ENCODE peak calls at places on chromosome 10, in nine cellular contexts. One of them, this sample, is unnamed.
A peak's percentile ranks its signal among the peaks of the same experiment; 100 is the strongest.

GRCh38 chr10:125817318-125817946 is 5.6 kb downstream of the UROS start:
- DNase-seq in heart right ventricle: no peak
- DNase-seq in endothelial cell of umbilical vein: no peak
- DNase-seq in ovary: no peak
- DNase-seq in right lobe of liver: no peak
- DNase-seq in thoracic aorta: no peak
- DNase-seq in HepG2: no peak
- DNase-seq in tibial artery: no peak
- DNase-seq in A549: no peak
- DNase-seq in this sample: no peak

GRCh38 chr10:75487087-75487784 is 55.8 kb downstream of the LRMDA start:
- DNase-seq in HepG2: no peak
- DNase-seq in right lobe of liver: no peak
- DNase-seq in ovary: no peak
- DNase-seq in endothelial cell of umbilical vein: no peak
- DNase-seq in tibial artery: no peak
- DNase-seq in A549: no peak
- DNase-seq in thoracic aorta: no peak
- DNase-seq in heart right ventricle: no peak
- DNase-seq in this sample: no peak

GRCh38 chr10:17742918-17743317 is 9.1 kb upstream of the TMEM236 start:
- DNase-seq in thoracic aorta: no peak
- DNase-seq in A549: peak; percentile 50
- DNase-seq in endothelial cell of umbilical vein: peak; percentile 66
- DNase-seq in HepG2: peak; percentile 30
- DNase-seq in right lobe of liver: peak; percentile 59
- DNase-seq in tibial artery: peak; percentile 56
- DNase-seq in ovary: peak; percentile 46
- DNase-seq in heart right ventricle: peak; percentile 58
- DNase-seq in this sample: peak; percentile 20

GRCh38 chr10:42802889-42803288 is 20.3 kb downstream of the BMS1 start:
- DNase-seq in tibial artery: no peak
- DNase-seq in right lobe of liver: no peak
- DNase-seq in ovary: no peak
- DNase-seq in HepG2: no peak
- DNase-seq in endothelial cell of umbilical vein: no peak
- DNase-seq in heart right ventricle: no peak
- DNase-seq in thoracic aorta: no peak
- DNase-seq in A549: no peak
- DNase-seq in this sample: no peak

GRCh38 chr10:85477979-85478378 is 888.6 kb downstream of the GRID1 start:
- DNase-seq in ovary: no peak
- DNase-seq in HepG2: no peak
- DNase-seq in right lobe of liver: no peak
- DNase-seq in thoracic aorta: no peak
- DNase-seq in tibial artery: no peak
- DNase-seq in A549: no peak
- DNase-seq in endothelial cell of umbilical vein: no peak
- DNase-seq in heart right ventricle: no peak
- DNase-seq in this sample: no peak

GRCh38 chr10:61747341-61747740 is 84.6 kb downstream of the CABCOCO1 start:
- DNase-seq in right lobe of liver: no peak
- DNase-seq in thoracic aorta: no peak
- DNase-seq in HepG2: peak; percentile 46
- DNase-seq in tibial artery: no peak
- DNase-seq in heart right ventricle: no peak
- DNase-seq in A549: no peak
- DNase-seq in endothelial cell of umbilical vein: no peak
- DNase-seq in ovary: no peak
- DNase-seq in this sample: no peak

GRCh38 chr10:25808372-25808771 is 125.7 kb upstream of the MYO3A start:
- DNase-seq in ovary: no peak
- DNase-seq in tibial artery: no peak
- DNase-seq in HepG2: no peak
- DNase-seq in A549: no peak
- DNase-seq in right lobe of liver: no peak
- DNase-seq in thoracic aorta: no peak
- DNase-seq in endothelial cell of umbilical vein: no peak
- DNase-seq in heart right ventricle: no peak
- DNase-seq in this sample: no peak

GRCh38 chr10:98349508-98349922 is 65.5 kb downstream of the PYROXD2 start:
- DNase-seq in ovary: no peak
- DNase-seq in endothelial cell of umbilical vein: no peak
- DNase-seq in right lobe of liver: no peak
- DNase-seq in A549: no peak
- DNase-seq in heart right ventricle: peak; percentile 54
- DNase-seq in tibial artery: peak; percentile 43
- DNase-seq in HepG2: no peak
- DNase-seq in thoracic aorta: no peak
- DNase-seq in this sample: no peak

GRCh38 chr10:108204528-108205313 is 1040.2 kb upstream of the SORCS1 start:
- DNase-seq in heart right ventricle: no peak
- DNase-seq in tibial artery: no peak
- DNase-seq in ovary: no peak
- DNase-seq in thoracic aorta: no peak
- DNase-seq in A549: no peak
- DNase-seq in endothelial cell of umbilical vein: no peak
- DNase-seq in HepG2: no peak
- DNase-seq in right lobe of liver: no peak
- DNase-seq in this sample: no peak

GRCh38 chr10:84545651-84546050 is 217.3 kb downstream of the CCSER2 start:
- DNase-seq in heart right ventricle: no peak
- DNase-seq in thoracic aorta: no peak
- DNase-seq in endothelial cell of umbilical vein: no peak
- DNase-seq in A549: no peak
- DNase-seq in tibial artery: no peak
- DNase-seq in ovary: no peak
- DNase-seq in right lobe of liver: no peak
- DNase-seq in HepG2: no peak
- DNase-seq in this sample: no peak

GRCh38 chr10:72315054-72315453 is 39.7 kb downstream of the DNAJB12 start:
- DNase-seq in ovary: no peak
- DNase-seq in heart right ventricle: no peak
- DNase-seq in right lobe of liver: no peak
- DNase-seq in tibial artery: no peak
- DNase-seq in thoracic aorta: no peak
- DNase-seq in endothelial cell of umbilical vein: no peak
- DNase-seq in A549: no peak
- DNase-seq in HepG2: no peak
- DNase-seq in this sample: peak; percentile 53

GRCh38 chr10:16986406-16987128 is 143.0 kb downstream of the CUBN start:
- DNase-seq in endothelial cell of umbilical vein: peak; percentile 88
- DNase-seq in thoracic aorta: no peak
- DNase-seq in ovary: no peak
- DNase-seq in A549: no peak
- DNase-seq in heart right ventricle: no peak
- DNase-seq in right lobe of liver: no peak
- DNase-seq in HepG2: peak; percentile 16
- DNase-seq in tibial artery: no peak
- DNase-seq in this sample: peak; percentile 51

GRCh38 chr10:80444646-80445319 is 9.3 kb upstream of the TSPAN14 start:
- DNase-seq in HepG2: peak; percentile 58
- DNase-seq in right lobe of liver: peak; percentile 72
- DNase-seq in endothelial cell of umbilical vein: peak; percentile 70
- DNase-seq in ovary: peak; percentile 63
- DNase-seq in thoracic aorta: no peak
- DNase-seq in tibial artery: peak; percentile 73
- DNase-seq in heart right ventricle: peak; percentile 78
- DNase-seq in A549: peak; percentile 89
- DNase-seq in this sample: peak; percentile 56

GRCh38 chr10:990808-991207 is 2.6 kb downstream of the GTPBP4 start:
- DNase-seq in ovary: no peak
- DNase-seq in heart right ventricle: no peak
- DNase-seq in thoracic aorta: no peak
- DNase-seq in endothelial cell of umbilical vein: no peak
- DNase-seq in A549: no peak
- DNase-seq in HepG2: no peak
- DNase-seq in tibial artery: no peak
- DNase-seq in right lobe of liver: no peak
- DNase-seq in this sample: no peak

GRCh38 chr10:84668186-84668763 is 339.9 kb downstream of the CCSER2 start:
- DNase-seq in heart right ventricle: no peak
- DNase-seq in ovary: no peak
- DNase-seq in endothelial cell of umbilical vein: no peak
- DNase-seq in A549: no peak
- DNase-seq in tibial artery: no peak
- DNase-seq in thoracic aorta: no peak
- DNase-seq in HepG2: no peak
- DNase-seq in right lobe of liver: no peak
- DNase-seq in this sample: no peak

DNA sequence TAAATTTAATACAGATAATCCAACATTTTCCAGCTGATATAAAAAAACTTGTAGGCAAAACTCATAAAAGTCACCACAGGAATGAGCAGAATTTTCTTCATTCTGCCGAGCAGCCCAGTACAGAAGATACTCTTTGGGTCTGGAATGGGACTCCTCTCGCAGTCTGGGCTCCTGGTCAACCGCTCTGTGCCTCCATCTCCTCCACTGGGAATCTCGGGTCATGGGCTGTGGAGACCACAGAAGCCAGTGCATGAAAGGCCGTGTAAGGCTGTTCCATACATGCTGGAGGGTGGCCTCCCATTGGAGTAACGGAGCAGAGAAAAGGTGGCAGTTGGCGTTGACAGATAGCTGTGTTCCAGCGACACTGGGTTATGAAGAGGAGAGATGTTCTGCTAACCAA is 616.4 kb upstream of the MGMT start:
- DNase-seq in A549: no peak
- DNase-seq in heart right ventricle: no peak
- DNase-seq in endothelial cell of umbilical vein: no peak
- DNase-seq in ovary: no peak
- DNase-seq in tibial artery: no peak
- DNase-seq in HepG2: no peak
- DNase-seq in right lobe of liver: no peak
- DNase-seq in thoracic aorta: no peak
- DNase-seq in this sample: no peak
- H3K9me3 ChIP-seq in A549: no peaks in the 10 kb centered on the region
- H3K9me3 ChIP-seq in heart right ventricle: no peaks in the 10 kb centered on the region
- H3K9me3 ChIP-seq in endothelial cell of umbilical vein: no peaks in the 10 kb centered on the region
- H3K9me3 ChIP-seq in ovary: no peaks in the 10 kb centered on the region
- H3K9me3 ChIP-seq in tibial artery: no peaks in the 10 kb centered on the region
- H3K9me3 ChIP-seq in HepG2: no peaks in the 10 kb centered on the region
- H3K9me3 ChIP-seq in right lobe of liver: no peaks in the 10 kb centered on the region
- H3K9me3 ChIP-seq in thoracic aorta: no peaks in the 10 kb centered on the region
- H3K9me3 ChIP-seq in this sample: no peaks in the 10 kb centered on the region

DNA sequence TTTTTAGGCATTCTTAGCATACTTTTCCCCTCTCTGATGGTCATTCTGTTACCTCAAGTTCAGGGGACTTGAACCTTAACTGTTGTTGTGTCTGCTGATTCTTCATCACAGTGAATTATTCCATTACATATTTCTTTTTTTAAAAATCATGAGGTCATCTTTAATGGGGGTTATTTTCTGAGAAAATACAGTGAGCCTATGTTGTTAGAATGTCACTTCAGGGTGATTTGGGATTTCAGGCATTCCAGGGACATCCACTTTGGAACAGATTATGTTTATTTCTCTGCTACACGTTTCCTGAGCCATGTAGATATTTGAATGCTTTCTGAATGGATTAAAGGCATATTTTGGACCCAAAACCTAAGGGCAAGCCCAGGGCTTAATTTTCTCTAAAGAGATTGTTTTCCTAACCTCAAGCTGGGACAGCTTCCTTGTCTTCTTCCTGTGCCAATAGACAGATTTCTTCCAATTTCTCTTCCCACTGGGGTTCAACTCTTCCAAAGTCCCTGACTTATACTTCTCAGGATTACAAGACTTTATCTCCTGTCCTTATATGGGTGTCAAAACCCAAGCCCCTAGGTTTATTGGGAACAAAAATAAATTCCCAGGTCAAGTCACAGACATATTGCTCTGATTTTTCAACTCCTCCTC is 271.7 kb downstream of the ARHGAP12 start:
- DNase-seq in HepG2: no peak
- DNase-seq in thoracic aorta: no peak
- DNase-seq in heart right ventricle: no peak
- DNase-seq in endothelial cell of umbilical vein: peak; percentile 58
- DNase-seq in A549: no peak
- DNase-seq in ovary: no peak
- DNase-seq in tibial artery: no peak
- DNase-seq in right lobe of liver: no peak
- DNase-seq in this sample: no peak
- H3K27ac ChIP-seq in HepG2: no peak overlapping the region
- H3K27ac ChIP-seq in thoracic aorta: peak overlapping the region; percentile 49
- H3K27ac ChIP-seq in heart right ventricle: peak overlapping the region; percentile 36
- H3K27ac ChIP-seq in endothelial cell of umbilical vein: no peak overlapping the region
- H3K27ac ChIP-seq in A549: no peak overlapping the region
- H3K27ac ChIP-seq in ovary: no peak overlapping the region
- H3K27ac ChIP-seq in tibial artery: peak overlapping the region; percentile 41
- H3K27ac ChIP-seq in right lobe of liver: no peak overlapping the region
- H3K27ac ChIP-seq in this sample: no peak overlapping the region

GRCh38 chr10:127906548-127907377 is at the start of gene PTPRE:
- DNase-seq in thoracic aorta: no peak
- DNase-seq in heart right ventricle: peak; percentile 70
- DNase-seq in ovary: no peak
- DNase-seq in right lobe of liver: peak; percentile 78
- DNase-seq in endothelial cell of umbilical vein: peak; percentile 69
- DNase-seq in tibial artery: peak; percentile 52
- DNase-seq in HepG2: no peak
- DNase-seq in A549: peak; percentile 77
- DNase-seq in this sample: peak; percentile 48
- H3K4me3 ChIP-seq in thoracic aorta: peak within 1 kb of the TSS; percentile 90
- H3K4me3 ChIP-seq in heart right ventricle: peak within 1 kb of the TSS; percentile 70
- H3K4me3 ChIP-seq in ovary: peak within 1 kb of the TSS; percentile 41
- H3K4me3 ChIP-seq in right lobe of liver: peak within 1 kb of the TSS; percentile 49
- H3K4me3 ChIP-seq in endothelial cell of umbilical vein: peak within 1 kb of the TSS; percentile 78
- H3K4me3 ChIP-seq in tibial artery: peak within 1 kb of the TSS; percentile 77
- H3K4me3 ChIP-seq in HepG2: peak within 1 kb of the TSS; percentile 40
- H3K4me3 ChIP-seq in A549: peak within 1 kb of the TSS; percentile 73
- H3K4me3 ChIP-seq in this sample: peak within 1 kb of the TSS; percentile 41

DNA sequence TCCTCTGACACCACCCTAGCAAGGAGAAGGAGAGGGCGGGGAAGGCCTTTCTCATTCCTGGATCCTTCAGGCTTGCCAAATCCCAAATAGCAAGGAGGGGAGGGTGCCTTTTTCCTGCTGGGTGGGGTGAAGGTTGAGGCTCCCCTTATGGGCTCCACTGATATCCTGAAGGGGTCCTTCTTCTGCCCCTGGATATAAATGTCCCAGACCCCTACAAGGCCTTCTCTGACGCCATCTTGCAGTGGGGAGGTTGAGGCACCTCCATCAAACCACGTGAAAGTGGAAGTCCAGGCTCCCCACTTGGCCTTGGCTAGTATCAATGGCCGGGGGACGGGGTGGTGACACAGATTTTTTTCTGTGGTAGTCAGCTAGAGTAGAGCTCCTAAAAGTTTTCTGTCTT is 371.3 kb downstream of the GLRX3 start:
- DNase-seq in thoracic aorta: no peak
- DNase-seq in right lobe of liver: no peak
- DNase-seq in heart right ventricle: no peak
- DNase-seq in ovary: no peak
- DNase-seq in endothelial cell of umbilical vein: no peak
- DNase-seq in tibial artery: no peak
- DNase-seq in A549: no peak
- DNase-seq in HepG2: no peak
- DNase-seq in this sample: no peak
- H3K9me3 ChIP-seq in thoracic aorta: no peaks in the 10 kb centered on the region
- H3K9me3 ChIP-seq in right lobe of liver: no peaks in the 10 kb centered on the region
- H3K9me3 ChIP-seq in heart right ventricle: peaks cover 8% of the 10 kb centered on the region
- H3K9me3 ChIP-seq in ovary: no peaks in the 10 kb centered on the region
- H3K9me3 ChIP-seq in endothelial cell of umbilical vein: peaks cover 9% of the 10 kb centered on the region
- H3K9me3 ChIP-seq in tibial artery: no peaks in the 10 kb centered on the region
- H3K9me3 ChIP-seq in A549: no peaks in the 10 kb centered on the region
- H3K9me3 ChIP-seq in HepG2: no peaks in the 10 kb centered on the region
- H3K9me3 ChIP-seq in this sample: no peaks in the 10 kb centered on the region